ENCODE peak calls at places on chromosomes 3 and 15, in five cellular contexts. F, L, B, A and U are unnamed samples. For H3K36me3, the result is how much of the 10 kb centered on the place peaks cover.

GRCh38 chr15:75718326-75718725 is 5.7 kb upstream of the CSPG4 start:
- DNase-seq in F (no peak), L (no peak), B (no peak), A (no peak), U (no peak)

GRCh38 chr3:156631323-156631722 is 43.1 kb upstream of the TIPARP start:
- DNase-seq in F (no peak), L (no peak), B (peak), A (no peak), U (no peak)

GRCh38 chr3:142863965-142864924 is 24.6 kb downstream of the PCOLCE2 start:
- DNase-seq in F (no peak), L (no peak), B (no peak), A (no peak), U (peak)

GRCh38 chr15:49083471-49084284 is 37.4 kb upstream of the SECISBP2L start:
- DNase-seq in F (no peak), L (no peak), B (no peak), A (no peak), U (no peak)

GRCh38 chr3:146313411-146314111 is 62.7 kb upstream of the PLSCR4 start:
- DNase-seq in F (no peak), L (no peak), B (no peak), A (no peak), U (no peak)

GRCh38 chr3:196988241-196989029 is 19.8 kb upstream of the PIGZ start:
- DNase-seq in F (peak), L (peak), B (peak), A (peak), U (no peak)

GRCh38 chr3:72953325-72953956 is 43.2 kb upstream of the PPP4R2 start:
- DNase-seq in F (no peak), L (no peak), B (no peak), A (no peak), U (no peak)

GRCh38 chr3:152291649-152292066 is 22.9 kb downstream of the MBNL1 start:
- DNase-seq in F (no peak), L (no peak), B (no peak), A (no peak), U (no peak)

GRCh38 chr3:181913254-181913653 is 201.5 kb downstream of the SOX2 start:
- DNase-seq in F (no peak), L (no peak), B (no peak), A (no peak), U (peak)

GRCh38 chr15:33195283-33195682 is 769 bp upstream of the FMN1 start:
- DNase-seq in F (no peak), L (no peak), B (no peak), A (no peak), U (peak)

GRCh38 chr3:127566801-127567200 is 23.7 kb downstream of the TPRA1 start:
- DNase-seq in F (no peak), L (no peak), B (no peak), A (no peak), U (peak)

GRCh38 chr3:143643905-143644304 is 204.4 kb downstream of the SLC9A9 start:
- DNase-seq in F (no peak), L (no peak), B (no peak), A (no peak), U (no peak)

GRCh38 chr15:37134699-37135131 is 34.4 kb upstream of the MEIS2 start:
- DNase-seq in F (peak), L (no peak), B (peak), A (no peak), U (peak)

GRCh38 chr3:71721721-71722157 is 3.5 kb downstream of the EIF4E3 start:
- DNase-seq in F (no peak), L (no peak), B (no peak), A (no peak), U (no peak)

DNA sequence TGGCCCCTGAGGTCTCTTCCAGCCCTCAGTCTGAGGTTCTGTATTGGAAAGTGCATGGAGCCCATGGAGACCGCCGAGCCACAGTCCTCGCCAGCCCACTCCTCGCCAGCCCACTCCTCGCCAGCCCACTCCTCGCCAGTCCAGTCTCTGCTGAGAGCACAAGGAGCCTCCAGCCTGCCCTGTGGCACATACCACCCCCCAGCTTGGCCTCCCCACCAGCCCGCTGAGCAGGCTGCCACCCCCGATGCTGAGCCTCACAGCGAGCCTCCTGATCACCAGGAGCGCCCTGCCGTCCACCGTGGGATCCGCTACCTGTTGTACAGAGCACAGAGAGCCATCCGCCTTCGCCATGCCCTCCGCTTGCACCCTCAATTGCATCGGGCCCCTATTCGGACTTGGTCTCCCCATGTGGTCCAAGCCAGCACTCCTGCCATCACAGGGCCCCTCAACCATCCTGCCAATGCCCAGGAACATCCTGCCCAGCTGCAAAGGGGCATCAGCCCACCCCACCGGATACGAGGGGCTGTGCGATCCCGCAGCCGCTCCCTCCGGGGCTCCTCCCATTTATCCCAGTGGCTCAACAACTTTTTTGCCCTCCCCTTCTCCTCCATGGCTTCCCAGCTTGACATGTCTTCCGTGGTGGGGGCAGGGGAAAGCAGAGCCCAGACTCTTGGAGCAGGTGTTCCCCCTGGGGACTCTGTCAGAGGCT is 40.8 kb downstream of the PML start:
- DNase-seq in F (no peak), L (no peak), B (no peak), A (no peak), U (no peak)
- H3K36me3 ChIP-seq in F (under half), L (under half), B (under half), A (under half), U (under half)

GRCh38 chr3:167662919-167663400 is 9.2 kb upstream of the WDR49 start:
- DNase-seq in F (no peak), L (no peak), B (no peak), A (no peak), U (no peak)
- H3K36me3 ChIP-seq in F (under half), L (under half), B (under half), A (under half), U (under half)

DNA sequence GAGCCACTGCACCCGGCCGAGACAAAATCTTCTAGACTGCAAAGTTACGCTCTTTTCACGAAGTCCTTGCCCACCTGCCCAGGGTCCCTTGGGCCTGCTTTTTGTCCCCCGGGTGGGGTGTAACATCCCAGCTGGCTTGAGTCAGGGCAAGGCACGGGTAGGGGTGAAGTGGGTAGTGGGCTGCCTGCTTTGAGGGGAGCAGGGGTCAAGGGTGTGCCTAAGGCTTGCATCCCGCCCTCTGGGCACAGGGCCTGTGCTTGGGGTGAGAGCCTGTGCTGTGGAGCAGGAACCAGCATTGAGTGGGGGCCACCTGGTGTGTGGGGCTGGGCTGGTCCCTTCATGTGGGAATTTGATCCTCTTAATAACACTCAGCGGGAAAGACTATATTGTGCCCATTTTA is 74.6 kb downstream of the KLF13 start:
- DNase-seq in F (no peak), L (peak), B (no peak), A (no peak), U (no peak)
- H3K36me3 ChIP-seq in F (under half), L (under half), B (under half), A (under half), U (under half)

DNA sequence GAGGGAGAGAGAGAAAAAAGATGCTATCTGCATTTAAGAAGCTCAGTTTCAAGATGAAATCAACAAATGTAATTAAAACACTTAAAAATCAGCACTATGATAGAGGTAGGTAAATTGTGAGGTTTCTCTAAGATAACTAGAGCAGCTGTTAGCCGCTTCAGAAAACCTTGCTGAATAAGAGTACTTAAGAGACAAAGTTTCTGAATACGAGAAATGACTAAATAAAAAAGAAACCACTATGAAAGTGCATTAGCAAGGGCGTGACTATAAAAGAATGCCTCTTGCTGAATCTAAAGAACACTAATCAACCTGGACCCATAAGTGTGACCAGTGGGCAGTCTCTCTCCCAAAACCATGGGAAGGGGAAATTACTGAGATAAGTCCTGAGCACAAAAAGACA is 41.8 kb downstream of the IQCB1 start:
- DNase-seq in F (no peak), L (no peak), B (no peak), A (no peak), U (no peak)
- H3K36me3 ChIP-seq in F (under half), L (under half), B (under half), A (under half), U (under half)

GRCh38 chr3:171691485-171691884 is 118.8 kb downstream of the PLD1 start:
- DNase-seq in F (no peak), L (no peak), B (no peak), A (no peak), U (no peak)
- H3K36me3 ChIP-seq in F (under half), L (under half), B (under half), A (under half), U (under half)

DNA sequence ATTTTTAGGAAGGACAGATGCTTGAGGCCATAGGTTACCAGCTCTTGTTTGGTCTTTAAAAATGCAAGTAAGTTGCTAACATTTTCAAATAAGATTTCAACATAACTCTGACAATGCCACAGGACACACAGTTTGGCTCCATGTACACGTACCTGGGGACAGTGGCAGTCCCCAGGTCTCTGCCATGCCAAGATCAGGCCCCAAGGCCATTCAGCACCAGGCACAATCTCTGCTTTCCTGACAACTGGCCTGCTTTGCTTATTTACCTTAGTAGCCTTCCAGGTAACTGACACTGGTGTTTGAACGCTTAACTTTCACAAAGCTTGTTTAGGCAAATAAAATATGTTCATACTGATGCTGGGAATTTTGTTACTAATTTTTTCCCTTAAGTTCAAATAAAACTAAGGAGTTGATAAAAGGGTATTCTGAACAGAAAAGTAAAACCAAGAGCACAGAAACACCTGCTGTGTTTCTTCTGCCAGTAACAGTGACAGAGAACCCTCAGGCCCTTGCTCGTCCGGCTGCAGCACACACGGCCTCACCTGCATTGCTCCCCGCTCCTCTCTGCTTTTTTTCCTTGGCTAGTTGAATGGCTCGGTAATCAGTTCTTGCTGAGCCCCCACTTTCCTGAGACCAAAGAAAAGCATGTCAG is 16.5 kb downstream of the ZXDC start:
- DNase-seq in F (no peak), L (no peak), B (peak), A (no peak), U (no peak)
- H3K36me3 ChIP-seq in F (under half), L (under half), B (under half), A (under half), U (half or more)

GRCh38 chr15:96524676-96525417 is 194.3 kb downstream of the NR2F2 start:
- DNase-seq in F (no peak), L (no peak), B (no peak), A (no peak), U (no peak)

GRCh38 chr15:96515391-96515790 is 184.9 kb downstream of the NR2F2 start:
- DNase-seq in F (no peak), L (no peak), B (no peak), A (no peak), U (no peak)

GRCh38 chr15:96521386-96521785 is 190.9 kb downstream of the NR2F2 start:
- DNase-seq in F (no peak), L (no peak), B (no peak), A (no peak), U (no peak)
- H3K36me3 ChIP-seq in F (under half), L (under half), B (under half), A (under half), U (under half)

DNA sequence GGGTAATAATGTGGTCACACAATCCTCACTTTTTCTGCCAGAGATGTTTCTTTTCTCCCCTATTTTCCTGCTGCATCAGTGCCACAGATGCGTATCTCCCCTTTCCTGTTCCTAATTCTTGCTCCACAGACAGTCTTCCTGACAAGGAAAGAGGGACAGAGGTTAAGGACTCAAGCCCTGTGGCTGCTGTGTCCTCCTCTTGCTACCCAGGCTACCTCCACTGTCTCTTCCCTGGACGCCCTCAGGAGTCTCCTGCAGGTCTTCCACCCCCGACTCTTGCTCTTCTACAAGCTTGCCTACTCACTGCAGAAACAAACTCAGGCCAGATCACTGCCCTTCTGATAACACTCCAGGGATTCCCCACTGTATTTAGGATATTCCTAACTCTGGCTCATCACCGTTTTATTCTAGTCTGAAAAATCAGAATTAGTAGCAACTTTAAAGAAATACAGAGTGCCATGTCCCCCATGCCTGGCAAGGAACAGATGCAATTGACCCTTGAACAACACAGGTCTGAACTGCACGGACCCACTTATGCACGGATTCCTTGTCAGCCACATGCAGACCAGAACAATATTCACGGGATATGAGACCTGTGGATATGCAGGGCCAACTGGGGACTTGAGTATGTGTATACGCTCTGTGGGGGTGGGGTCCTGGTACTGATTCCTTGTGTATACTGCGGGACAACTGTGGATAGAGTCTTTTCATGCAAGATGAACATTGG is 151.8 kb downstream of the GHSR start:
- DNase-seq in F (no peak), L (no peak), B (no peak), A (no peak), U (no peak)
- H3K36me3 ChIP-seq in F (under half), L (under half), B (under half), A (under half), U (under half)

DNA sequence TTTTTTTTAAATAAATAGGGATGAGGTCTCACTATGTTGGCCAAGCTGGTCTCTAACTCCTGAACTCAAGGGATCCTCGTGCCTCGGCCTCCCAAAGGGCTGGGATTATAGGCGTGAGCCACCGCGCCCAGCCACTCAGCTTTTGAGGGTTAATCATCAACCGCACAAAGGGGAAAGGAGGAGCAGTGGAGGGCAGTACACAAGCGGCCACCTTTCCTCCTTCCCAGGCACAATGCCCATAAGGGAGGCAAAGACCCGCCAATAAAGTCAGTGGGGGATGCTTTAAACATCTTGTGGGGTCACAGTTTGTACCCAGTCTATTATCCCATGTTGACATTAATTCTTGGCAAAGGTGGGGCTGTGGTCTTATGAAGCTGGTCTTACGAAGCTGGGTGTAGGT is 32.4 kb downstream of the EHD4 start:
- DNase-seq in F (no peak), L (no peak), B (no peak), A (no peak), U (no peak)
- H3K36me3 ChIP-seq in F (under half), L (under half), B (under half), A (under half), U (under half)